ENCODE peak calls at places on chromosome 2, in four cellular contexts. A is DMS153, R is fibroblast of the conjunctiva, S is HCT116. D is an unnamed sample.

GRCh38 chr2:232838406-232838874 is 31.6 kb upstream of the SNORC start:
- DNase-seq in A (no peak), S (no peak), R (no peak), D (no peak)

GRCh38 chr2:100105678-100106054 is 36.7 kb downstream of the AFF3 start:
- DNase-seq in S (no peak), R (no peak), A (no peak), D (no peak)

GRCh38 chr2:119221609-119222008 is 2.0 kb upstream of the STEAP3 start:
- DNase-seq in S (no peak), R (no peak), A (no peak), D (no peak)

GRCh38 chr2:218981390-218982311 is 3.3 kb downstream of the FEV start:
- DNase-seq in S (no peak), A (no peak), R (no peak), D (no peak)

GRCh38 chr2:15940661-15941482 is 522 bp downstream of the MYCN start:
- DNase-seq in A (no peak), R (no peak), S (no peak), D (no peak)

GRCh38 chr2:195470622-195471021 is 186.4 kb upstream of the SLC39A10 start:
- DNase-seq in R (no peak), A (no peak), S (no peak), D (no peak)

GRCh38 chr2:172698041-172698863 is 37.4 kb upstream of the RAPGEF4 start:
- DNase-seq in S (peak; percentile 67), A (no peak), R (peak; percentile 44), D (no peak)

GRCh38 chr2:96549466-96549785 is 12.9 kb downstream of the ARID5A start:
- DNase-seq in R (no peak), S (no peak), A (no peak), D (no peak)

GRCh38 chr2:50086450-50086849 is 932.1 kb upstream of the FSHR start:
- DNase-seq in R (no peak), S (no peak), A (no peak), D (no peak)

GRCh38 chr2:228283491-228284171 is 102.1 kb upstream of the SPHKAP start:
- DNase-seq in A (no peak), S (no peak), R (no peak), D (no peak)

GRCh38 chr2:231168460-231169139 is 29.8 kb upstream of the ARMC9 start:
- DNase-seq in S (no peak), A (no peak), R (no peak), D (no peak)

GRCh38 chr2:240919161-240919781 is 13.1 kb downstream of the CROCC2 start:
- DNase-seq in R (no peak), A (no peak), S (no peak), D (no peak)

GRCh38 chr2:163659224-163659623 is 76.6 kb downstream of the FIGN start:
- DNase-seq in A (no peak), S (no peak), R (no peak), D (no peak)

GRCh38 chr2:59529738-59530137 is 1023.7 kb downstream of the BCL11A start:
- DNase-seq in A (no peak), R (no peak), S (no peak), D (no peak)

GRCh38 chr2:179417436-179417949 is 152.9 kb upstream of the SESTD1 start:
- DNase-seq in S (no peak), R (no peak), A (no peak), D (peak; percentile 81)

GRCh38 chr2:70354264-70354949 is 52.5 kb upstream of the FAM136A start:
- DNase-seq in A (no peak), S (no peak), R (no peak), D (no peak)

GRCh38 chr2:177675256-177676220 is 283.0 kb downstream of the AGPS start:
- DNase-seq in R (no peak), A (no peak), S (no peak), D (peak; percentile 23)

GRCh38 chr2:50466694-50467093 is 565.2 kb downstream of the NRXN1 start:
- DNase-seq in A (no peak), S (no peak), R (no peak), D (no peak)